ENCODE peak calls at places on chromosomes 11 and 22, in six cellular contexts. T is K562, G is H1, J is GM12892, L is HepG2, F is GM12878. O is an unnamed sample.

GRCh38 chr11:69384548-69385465 is 90.9 kb downstream of the MYEOV start:
- DNase-seq in T (no peak), G (no peak), J (peak; percentile 15), L (no peak), F (no peak), O (no peak)

GRCh38 chr11:133118563-133119303 is 413.6 kb downstream of the OPCML start:
- DNase-seq in T (no peak), G (no peak), J (no peak), L (no peak), F (no peak), O (no peak)

GRCh38 chr11:134527382-134528243 is 115.6 kb upstream of the B3GAT1 start:
- DNase-seq in T (no peak), G (no peak), J (no peak), L (no peak), F (no peak), O (no peak)

GRCh38 chr22:28123989-28124766 is 205.1 kb upstream of the PITPNB start:
- DNase-seq in T (no peak), G (no peak), J (no peak), L (no peak), F (no peak), O (no peak)

GRCh38 chr11:129950319-129951034 is 52.2 kb downstream of the PRDM10 start:
- DNase-seq in T (peak; percentile 46), G (no peak), J (no peak), L (no peak), F (no peak), O (no peak)

GRCh38 chr11:112044961-112045360 is 19.8 kb downstream of the DLAT start:
- DNase-seq in T (peak; percentile 67), G (no peak), J (no peak), L (no peak), F (no peak), O (no peak)

GRCh38 chr11:68373810-68374501 is 61.6 kb downstream of the LRP5 start:
- DNase-seq in T (no peak), G (no peak), J (no peak), L (peak; percentile 81), F (no peak), O (no peak)

GRCh38 chr11:9765320-9766101 is 101.6 kb downstream of the SWAP70 start:
- DNase-seq in T (no peak), G (no peak), J (no peak), L (peak; percentile 92), F (no peak), O (no peak)

GRCh38 chr11:40178470-40178869 is 1281.0 kb downstream of the LRRC4C start:
- DNase-seq in T (no peak), G (no peak), J (no peak), L (no peak), F (no peak), O (no peak)

GRCh38 chr11:19101803-19102520 is 15.0 kb upstream of the ZDHHC13 start:
- DNase-seq in T (no peak), G (no peak), J (no peak), L (no peak), F (no peak), O (no peak)

GRCh38 chr22:17966403-17966717 is 58.0 kb downstream of the MICAL3 start:
- DNase-seq in T (no peak), G (no peak), J (no peak), L (no peak), F (no peak), O (no peak)

GRCh38 chr11:291281-292210 is 2.6 kb downstream of the PGGHG start:
- DNase-seq in T (no peak), G (no peak), J (no peak), L (no peak), F (no peak), O (no peak)

GRCh38 chr11:110349109-110349996 is 52.9 kb upstream of the RDX start:
- DNase-seq in T (no peak), G (no peak), J (no peak), L (no peak), F (peak; percentile 94), O (peak; percentile 29)

GRCh38 chr22:42996646-42997365 is 18.1 kb downstream of the PACSIN2 start:
- DNase-seq in T (no peak), G (no peak), J (no peak), L (no peak), F (no peak), O (no peak)
- TF ChIP-seq POLR2A in T (no peak), G (no peak), J (no peak), L (no peak), F (no peak), O (no peak)

GRCh38 chr11:14541180-14541579 is 21.0 kb upstream of the PSMA1 start:
- DNase-seq in T (peak; percentile 19), G (no peak), J (no peak), L (peak; percentile 36), F (no peak), O (no peak)
- TF ChIP-seq TAF1 in T (no peak), G (no peak), J (no peak), L (no peak), F (no peak), O (no peak)

DNA sequence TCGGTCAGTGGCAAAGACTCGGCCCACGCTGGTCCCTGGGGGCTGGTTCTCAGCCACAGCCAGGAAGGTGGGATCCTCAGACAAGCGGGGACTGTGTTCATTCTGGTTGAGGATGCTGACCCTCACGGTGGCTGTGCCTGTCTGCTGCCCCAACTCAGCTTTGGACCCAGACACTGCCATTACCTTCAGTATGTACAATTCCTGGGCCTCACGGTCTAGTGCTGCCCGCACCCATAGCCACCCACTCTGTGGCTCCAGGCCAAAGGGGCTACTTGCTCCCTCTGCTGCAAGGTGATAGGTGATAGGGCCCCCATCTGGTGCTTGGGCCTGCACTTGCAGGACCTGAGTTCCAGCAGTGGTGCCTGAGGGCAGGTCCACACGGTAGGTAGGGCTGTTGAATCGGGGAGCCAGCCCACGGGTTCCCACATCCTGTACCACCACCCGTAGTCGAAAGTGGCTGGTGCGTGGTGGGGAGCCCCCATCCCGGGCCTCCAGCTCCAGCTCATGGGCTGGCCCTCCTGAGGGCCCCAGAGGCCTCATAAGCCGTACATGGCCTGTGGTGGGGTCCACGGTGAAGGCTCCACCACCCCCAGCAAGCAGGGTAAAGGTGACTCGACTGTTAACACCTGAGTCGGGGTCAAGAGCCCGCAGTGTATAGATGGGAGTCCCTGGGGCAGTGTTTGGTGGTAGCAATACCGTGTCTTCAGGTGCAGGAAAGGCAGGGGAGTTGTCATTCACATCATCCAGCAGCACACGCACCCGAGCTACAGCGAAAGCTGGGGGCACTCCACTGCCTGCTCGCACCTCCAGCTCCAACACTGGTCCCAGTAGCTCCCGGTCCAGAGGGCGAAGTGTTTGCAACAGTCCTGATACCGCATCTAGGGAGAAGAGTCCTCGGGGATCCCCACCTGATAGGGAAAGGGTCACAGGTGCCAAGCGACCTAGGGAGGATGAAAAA is 13.2 kb upstream of the TPP1 start:
- DNase-seq in T (no peak), G (no peak), J (no peak), L (no peak), F (no peak), O (no peak)
- TF ChIP-seq POLR2A in T (no peak), G (no peak), J (no peak), L (no peak), F (no peak), O (no peak)

DNA sequence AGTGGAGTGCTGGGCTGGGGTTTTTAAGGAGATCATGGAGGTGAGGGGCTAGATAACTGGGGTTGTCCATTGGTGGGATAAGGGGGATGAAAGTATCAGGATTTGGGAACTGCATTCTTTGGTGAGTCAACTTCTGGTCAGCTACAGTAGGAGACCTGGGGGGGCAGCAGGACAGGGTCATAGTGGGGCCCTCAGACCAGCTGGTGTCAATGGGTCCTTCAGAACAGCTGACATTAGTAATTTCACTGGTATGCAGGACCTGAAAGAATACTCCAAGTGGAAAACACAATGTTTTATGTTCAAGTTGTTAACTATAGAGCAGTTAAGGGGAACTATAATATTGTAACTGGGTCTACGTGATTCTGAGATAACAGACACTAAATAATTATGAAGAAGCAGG is 2.8 kb upstream of the TTC12 start:
- DNase-seq in T (no peak), G (no peak), J (no peak), L (no peak), F (no peak), O (no peak)
- TF ChIP-seq TAF1 in T (no peak), G (no peak), J (no peak), L (no peak), F (no peak), O (no peak)

DNA sequence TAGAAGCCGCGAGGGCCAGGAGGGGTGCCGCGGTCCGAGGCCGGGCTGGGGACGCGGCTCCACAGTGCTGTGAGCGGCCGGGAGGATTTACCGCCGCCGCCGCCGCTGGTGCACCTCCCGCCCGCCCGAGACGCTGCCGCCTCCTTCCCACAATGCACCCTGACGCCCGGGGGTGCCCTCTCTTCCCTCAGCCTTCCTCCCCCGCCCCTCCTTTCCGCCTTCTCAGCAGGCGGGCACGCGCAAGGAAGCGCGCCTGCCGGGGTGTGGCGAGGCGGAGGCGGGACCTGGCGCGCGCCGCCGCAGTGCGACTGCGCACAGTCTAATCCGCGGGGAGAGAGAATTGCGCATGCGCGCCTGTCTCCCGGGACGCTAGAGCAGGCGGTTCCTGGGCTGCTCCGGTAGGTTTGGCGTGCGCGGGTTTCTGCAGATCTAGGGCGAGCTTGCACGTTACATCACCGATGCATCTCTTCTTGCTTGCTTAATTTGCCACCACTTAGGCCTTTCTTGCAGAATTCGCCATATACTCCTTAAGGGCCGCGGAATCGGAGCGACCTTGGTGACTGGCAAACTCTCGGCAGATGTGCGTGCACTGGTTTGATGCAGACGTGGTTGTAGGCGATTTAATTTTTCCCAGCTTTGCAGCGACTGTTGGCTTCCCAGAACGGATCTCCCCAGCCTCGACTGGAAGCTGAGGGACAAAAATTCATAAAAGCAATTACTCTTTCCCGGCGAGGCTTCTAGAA is at the start of the genes GVQW3 and THAP12:
- DNase-seq in T (peak; percentile 99), G (peak; percentile 93), J (peak; percentile 90), L (peak; percentile 92), F (peak; percentile 91), O (peak; percentile 93)
- TF ChIP-seq POLR2A in T (peak; percentile 56), G (peak; percentile 61), J (peak; percentile 61), L (peak; percentile 86), F (peak; percentile 72), O (no peak)

GRCh38 chr11:14499178-14499559 is 442 bp downstream of the COPB1 start:
- DNase-seq in T (peak; percentile 54), G (no peak), J (no peak), L (peak; percentile 12), F (no peak), O (no peak)

GRCh38 chr11:14500181-14500651 is 605 bp upstream of the COPB1 start:
- DNase-seq in T (peak; percentile 56), G (no peak), J (no peak), L (peak; percentile 39), F (peak; percentile 30), O (peak; percentile 25)

GRCh38 chr11:14503023-14503422 is 3.4 kb upstream of the COPB1 start:
- DNase-seq in T (no peak), G (no peak), J (no peak), L (no peak), F (no peak), O (no peak)

GRCh38 chr11:14502039-14502438 is 2.4 kb upstream of the COPB1 start:
- DNase-seq in T (no peak), G (no peak), J (no peak), L (no peak), F (no peak), O (no peak)

DNA sequence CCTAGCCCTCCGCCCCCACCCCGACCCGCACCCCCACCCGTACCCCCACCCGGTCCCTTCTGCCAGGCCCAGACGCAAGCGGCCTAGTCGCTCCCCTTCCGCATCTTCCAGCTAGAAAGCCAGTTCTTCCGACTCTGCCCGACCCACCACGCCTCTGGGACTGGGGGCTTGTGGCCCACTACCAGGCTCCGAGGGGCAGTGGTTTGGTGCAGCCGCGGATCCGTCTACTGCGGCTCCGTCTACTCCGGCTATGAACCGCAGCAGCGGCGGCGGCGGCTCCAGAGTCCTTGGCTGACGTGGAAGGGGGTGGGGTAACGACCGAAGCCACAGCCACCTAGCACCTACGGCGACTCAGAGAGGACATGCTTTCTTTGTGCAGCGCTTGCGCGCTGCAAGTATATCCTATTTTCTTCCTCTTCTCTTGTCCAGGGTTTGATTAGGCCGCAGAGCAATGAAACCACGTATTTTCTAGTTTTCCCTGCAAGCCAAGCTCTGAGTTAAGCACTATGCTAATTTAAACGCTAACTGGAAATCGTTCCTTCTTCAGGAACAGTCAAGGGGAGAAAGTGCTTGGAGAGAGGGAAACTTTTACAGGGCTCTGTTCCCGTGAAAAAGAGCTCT is at the start of gene COPB1:
- DNase-seq in T (peak; percentile 88), G (peak; percentile 65), J (peak; percentile 69), L (peak; percentile 87), F (peak; percentile 77), O (peak; percentile 70)
- TF ChIP-seq TAF1 in T (peak; percentile 80), G (peak; percentile 92), J (peak; percentile 73), L (peak; percentile 85), F (peak; percentile 80), O (peak; percentile 83)

O was measured in GM12891.